ENCODE peak calls at places on chromosomes 3 and 15, in six cellular contexts. R, S, G, J, T and Z are unnamed samples.

GRCh38 chr3:61807865-61808276 is 246.5 kb downstream of the PTPRG start:
- DNase-seq in R (peak; percentile 59), S (peak; percentile 50), G (no peak), J (peak; percentile 30), T (no peak), Z (no peak)

GRCh38 chr3:177358085-177358967 is 161.0 kb upstream of the TBL1XR1 start:
- DNase-seq in R (peak; percentile 67), S (peak; percentile 94), G (peak; percentile 80), J (peak; percentile 56), T (no peak), Z (peak; percentile 64)

GRCh38 chr15:33565099-33565498 is 254.3 kb downstream of the RYR3 start:
- DNase-seq in R (peak; percentile 28), S (peak; percentile 83), G (peak; percentile 90), J (no peak), T (no peak), Z (peak; percentile 33)

GRCh38 chr3:79490165-79491028 is 277.4 kb downstream of the ROBO1 start:
- DNase-seq in R (peak; percentile 33), S (peak; percentile 47), G (peak; percentile 76), J (peak; percentile 72), T (peak; percentile 20), Z (peak; percentile 34)

GRCh38 chr3:12193485-12194165 is 34.9 kb upstream of the TIMP4 start:
- DNase-seq in R (peak; percentile 99), S (peak; percentile 100), G (peak; percentile 97), J (peak; percentile 44), T (peak; percentile 97), Z (peak; percentile 94)

GRCh38 chr3:183502782-183503181 is 52.7 kb downstream of the KLHL6 start:
- DNase-seq in R (peak; percentile 10), S (no peak), G (no peak), J (no peak), T (no peak), Z (peak; percentile 40)

GRCh38 chr15:39580630-39581500 is at the start of gene THBS1:
- DNase-seq in R (peak; percentile 94), S (peak; percentile 85), G (peak; percentile 94), J (peak; percentile 70), T (peak; percentile 95), Z (peak; percentile 88)

GRCh38 chr3:51802091-51802720 is 23.2 kb upstream of the IQCF6 start:
- DNase-seq in R (no peak), S (no peak), G (no peak), J (no peak), T (no peak), Z (no peak)

GRCh38 chr3:177279118-177279815 is 82.0 kb upstream of the TBL1XR1 start:
- DNase-seq in R (no peak), S (no peak), G (no peak), J (peak; percentile 41), T (no peak), Z (no peak)

GRCh38 chr3:99938270-99938955 is 120.8 kb downstream of the CMSS1 start:
- DNase-seq in R (peak; percentile 46), S (peak; percentile 71), G (peak; percentile 28), J (no peak), T (no peak), Z (no peak)

GRCh38 chr15:70480196-70480856 is 283.0 kb downstream of the UACA start:
- DNase-seq in R (no peak), S (no peak), G (no peak), J (no peak), T (no peak), Z (no peak)

GRCh38 chr3:36900474-36901443 is 44.1 kb downstream of the TRANK1 start:
- DNase-seq in R (peak; percentile 24), S (no peak), G (no peak), J (no peak), T (no peak), Z (no peak)

GRCh38 chr3:151660890-151661289 is 72.8 kb upstream of the AADACL2 start:
- DNase-seq in R (peak; percentile 23), S (peak; percentile 24), G (no peak), J (no peak), T (no peak), Z (no peak)
- TF ChIP-seq CTCF in R (peak; percentile 9), S (no peak), G (no peak), J (no peak), T (peak; percentile 13), Z (no peak)

DNA sequence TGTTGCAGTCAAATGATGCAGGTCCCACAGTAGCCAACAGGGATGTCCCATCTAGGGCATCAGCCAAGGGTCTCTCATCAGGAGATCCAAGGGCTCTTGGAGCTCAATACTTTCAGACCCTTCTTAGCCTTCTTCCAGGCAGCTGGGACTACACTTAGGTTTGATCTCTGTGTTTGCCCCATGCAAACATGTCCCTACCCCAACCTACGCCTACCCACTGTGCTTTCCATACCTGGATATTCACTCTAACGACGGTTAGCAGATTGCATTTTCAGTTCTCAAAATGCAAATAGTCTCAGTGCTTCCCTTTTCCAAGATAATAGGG is 837 bp upstream of the CEP70 start:
- DNase-seq in R (no peak), S (no peak), G (no peak), J (no peak), T (no peak), Z (no peak)
- H3K4me3 ChIP-seq in R (peak overlapping the region; percentile 69), S (no peak overlapping the region), G (no peak overlapping the region), J (peak overlapping the region; percentile 73), T (no peak overlapping the region), Z (peak overlapping the region; percentile 60)

DNA sequence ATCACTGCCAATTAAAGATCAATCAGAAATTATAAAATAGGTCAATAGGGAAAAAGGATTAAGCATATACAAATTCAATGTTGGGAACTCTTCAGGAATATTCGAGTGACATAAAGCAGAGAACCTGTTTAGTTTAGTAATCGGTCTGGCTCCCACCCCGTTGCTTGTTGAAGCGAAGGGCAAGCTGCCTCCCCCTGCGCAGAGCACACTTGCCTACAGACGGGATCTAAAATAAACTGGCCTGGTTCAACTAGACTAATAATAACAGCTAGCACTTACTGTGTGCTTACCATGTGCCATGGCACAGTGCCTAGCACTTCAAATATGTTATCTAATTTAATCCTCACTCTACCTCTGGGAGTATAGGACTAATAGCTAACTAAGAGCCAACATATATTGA is 8.6 kb downstream of the SEMA6D start:
- DNase-seq in R (no peak), S (no peak), G (no peak), J (no peak), T (no peak), Z (no peak)
- TF ChIP-seq CTCF in R (no peak), S (no peak), G (no peak), J (no peak), T (no peak), Z (no peak)

GRCh38 chr15:72197460-72198409 is at the start of gene GRAMD2A:
- DNase-seq in R (peak; percentile 22), S (peak; percentile 39), G (no peak), J (peak; percentile 43), T (no peak), Z (peak; percentile 82)
- H3K4me3 ChIP-seq in R (peak within 1 kb of the TSS; percentile 43), S (peak within 1 kb of the TSS; percentile 28), G (peak within 1 kb of the TSS; percentile 38), J (peak within 1 kb of the TSS; percentile 59), T (peak within 1 kb of the TSS; percentile 32), Z (peak within 1 kb of the TSS; percentile 56)

DNA sequence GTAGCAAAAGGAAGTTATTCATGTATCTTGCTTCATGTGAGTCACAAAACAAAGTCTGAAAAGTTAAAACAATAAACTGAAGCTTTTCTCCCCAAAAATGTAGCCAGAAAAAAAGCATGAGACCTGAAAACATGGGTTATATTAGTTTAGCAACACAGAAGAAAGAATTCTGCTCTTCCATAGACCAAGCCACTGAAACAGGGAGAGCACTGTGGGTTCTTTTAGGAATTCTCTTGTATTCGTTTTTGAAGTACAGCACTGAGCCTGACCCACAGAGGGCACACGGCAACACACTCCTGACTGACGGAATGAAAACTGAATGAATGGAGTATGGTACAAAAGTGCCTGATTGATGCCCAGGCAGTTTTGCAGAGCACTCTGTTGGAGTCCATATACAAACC is 66.6 kb downstream of the TM4SF4 start:
- DNase-seq in R (peak; percentile 14), S (no peak), G (peak; percentile 29), J (no peak), T (no peak), Z (no peak)
- TF ChIP-seq CTCF in R (no peak), S (peak; percentile 22), G (peak; percentile 53), J (no peak), T (peak; percentile 35), Z (no peak)

DNA sequence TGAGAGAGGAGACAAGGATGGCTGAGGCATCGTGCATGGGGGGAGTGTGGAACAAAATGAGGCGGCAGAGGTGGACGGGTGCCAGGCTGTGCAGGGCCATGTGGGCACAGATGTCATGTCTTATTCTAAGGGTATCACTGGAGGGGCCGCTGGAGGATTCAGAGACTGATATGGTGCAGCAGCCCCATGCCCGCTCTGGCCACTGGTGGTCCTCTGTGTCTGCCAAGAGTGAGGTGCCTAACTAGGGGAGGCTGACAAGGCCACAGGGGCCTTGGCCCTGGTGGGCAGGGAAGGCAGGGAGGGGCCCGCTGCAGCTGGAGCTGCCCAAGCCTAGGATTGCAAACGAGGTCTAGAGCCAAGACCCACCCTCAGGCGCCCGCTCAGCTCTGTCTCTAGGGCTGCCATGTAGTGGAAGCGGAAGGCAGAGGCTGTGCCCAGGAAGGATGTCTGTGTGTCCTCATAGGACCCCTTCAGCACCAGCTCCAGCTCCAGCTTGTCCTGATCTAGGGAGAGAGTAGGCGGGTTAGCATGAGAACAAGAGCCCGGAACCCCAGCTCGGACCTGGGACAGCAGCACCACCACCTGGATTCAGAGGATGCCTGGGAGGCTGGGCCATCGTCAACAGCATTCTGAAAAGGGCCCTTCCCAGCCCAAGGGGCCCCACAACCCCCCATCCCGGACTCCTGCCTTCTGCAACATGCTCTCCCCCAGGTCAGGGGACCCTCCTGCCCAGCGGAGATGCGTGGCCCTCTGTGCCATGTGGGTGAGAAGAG is 11.3 kb downstream of the PLA2G4D start:
- DNase-seq in R (no peak), S (no peak), G (no peak), J (peak; percentile 24), T (no peak), Z (no peak)
- H3K4me3 ChIP-seq in R (no peak overlapping the region), S (no peak overlapping the region), G (no peak overlapping the region), J (no peak overlapping the region), T (no peak overlapping the region), Z (no peak overlapping the region)

GRCh38 chr15:91049378-91050127 is 27.2 kb upstream of the VPS33B start:
- DNase-seq in R (peak; percentile 73), S (peak; percentile 71), G (peak; percentile 77), J (peak; percentile 59), T (peak; percentile 38), Z (peak; percentile 70)
- TF ChIP-seq CTCF in R (peak; percentile 72), S (peak; percentile 80), G (peak; percentile 83), J (peak; percentile 45), T (peak; percentile 84), Z (peak; percentile 86)

GRCh38 chr15:67854358-67854757 is 14.5 kb upstream of the RNU6-1 start:
- DNase-seq in R (no peak), S (no peak), G (no peak), J (no peak), T (no peak), Z (no peak)

GRCh38 chr15:67857220-67857619 is 17.4 kb upstream of the RNU6-1 start:
- DNase-seq in R (no peak), S (no peak), G (no peak), J (no peak), T (no peak), Z (no peak)

GRCh38 chr15:67852433-67852832 is 12.6 kb upstream of the RNU6-1 start:
- DNase-seq in R (no peak), S (no peak), G (no peak), J (no peak), T (no peak), Z (no peak)

GRCh38 chr15:67853454-67853853 is 13.6 kb upstream of the RNU6-1 start:
- DNase-seq in R (no peak), S (no peak), G (no peak), J (no peak), T (no peak), Z (no peak)

GRCh38 chr15:67855842-67856241 is 16.0 kb upstream of the RNU6-1 start:
- DNase-seq in R (no peak), S (no peak), G (no peak), J (no peak), T (no peak), Z (no peak)
- H3K4me3 ChIP-seq in R (no peak overlapping the region), S (no peak overlapping the region), G (no peak overlapping the region), J (no peak overlapping the region), T (no peak overlapping the region), Z (no peak overlapping the region)